ENCODE peak calls at places on chromosomes 12 and 14, in four cellular contexts. F is neural crest cell; X is IMR-90; A is stimulated activated CD4-positive, alpha-beta T cell treated with anti-CD3 and anti-CD28 coated beads, Interleukin-1b, Interleukin-23, amount 100 ng/mL, for 1 hour. J is an unnamed sample.
A peak's percentile ranks its signal among the peaks of the same experiment; 100 is the strongest.

GRCh38 chr14:90087433-90087832 is 25.6 kb downstream of the KCNK13 start:
- DNase-seq in A (no peak), X (peak; percentile 58), F (no peak), J (no peak)

GRCh38 chr14:71553779-71554178 is 378.4 kb upstream of the RGS6 start:
- DNase-seq in F (no peak), X (no peak), A (no peak), J (no peak)

GRCh38 chr12:132827763-132828703 is 636 bp downstream of the GOLGA3 start:
- DNase-seq in X (peak; percentile 84), F (peak; percentile 5), A (no peak), J (no peak)

GRCh38 chr14:81127785-81128184 is 93.0 kb downstream of the GTF2A1 start:
- DNase-seq in X (peak; percentile 11), A (no peak), F (no peak), J (no peak)

GRCh38 chr12:105239304-105239703 is 3.3 kb upstream of the APPL2 start:
- DNase-seq in F (no peak), X (no peak), A (no peak), J (no peak)

GRCh38 chr14:81386379-81386778 is 13.7 kb downstream of the STON2 start:
- DNase-seq in X (no peak), F (no peak), A (no peak), J (no peak)

GRCh38 chr12:112837629-112838191 is 46.2 kb downstream of the RPH3A start:
- DNase-seq in X (peak; percentile 29), A (no peak), F (no peak), J (no peak)

GRCh38 chr14:69475194-69475818 is 9.2 kb upstream of the PLEKHD1 start:
- DNase-seq in X (peak; percentile 7), A (no peak), F (no peak), J (no peak)

GRCh38 chr12:47551426-47551851 is 154.4 kb downstream of the RPAP3 start:
- DNase-seq in A (no peak), X (peak; percentile 23), F (no peak), J (no peak)

J was measured in GOT3.